ENCODE peak calls at places on chromosomes 12 and 14, in four cellular contexts. A is astrocyte, M is kidney epithelial cell, Z is left ventricle myocardium inferior. U is an unnamed sample. For H3K27me3, the result is how much of the 10 kb centered on the place peaks cover.

GRCh38 chr12:52682938-52683574 is 2.8 kb upstream of the KRT1 start:
- DNase-seq in Z (no peak), A (no peak), M (no peak), U (peak)

GRCh38 chr14:72169521-72169920 is 237.3 kb downstream of the RGS6 start:
- DNase-seq in Z (no peak), A (no peak), M (no peak), U (peak)

GRCh38 chr12:570949-571794 is 92.1 kb downstream of the NINJ2 start:
- DNase-seq in M (no peak), A (peak), Z (peak), U (peak)

GRCh38 chr12:113559466-113559865 is 87.8 kb upstream of the LHX5 start:
- DNase-seq in Z (no peak), M (no peak), A (no peak), U (no peak)

GRCh38 chr14:74038015-74038859 is 19.1 kb downstream of the BBOF1 start:
- DNase-seq in Z (no peak), M (no peak), A (peak), U (no peak)

GRCh38 chr12:104508752-104509446 is 52.2 kb downstream of the CHST11 start:
- DNase-seq in A (no peak), Z (no peak), M (no peak), U (no peak)

GRCh38 chr12:75894965-75895754 is 136.4 kb downstream of the PHLDA1 start:
- DNase-seq in Z (no peak), A (no peak), M (no peak), U (no peak)

GRCh38 chr14:67269338-67270060 is 28.3 kb downstream of the PALS1 start:
- DNase-seq in Z (no peak), A (peak), M (peak), U (no peak)

GRCh38 chr14:28751467-28752058 is 15.0 kb upstream of the FOXG1 start:
- DNase-seq in M (no peak), Z (no peak), A (peak), U (peak)

GRCh38 chr14:104136472-104137296 is 1.7 kb upstream of the KIF26A start:
- DNase-seq in Z (peak), M (no peak), A (no peak), U (no peak)

GRCh38 chr12:53098354-53098981 is 1.0 kb downstream of the IGFBP6 start:
- DNase-seq in Z (peak), A (peak), M (no peak), U (no peak)

GRCh38 chr12:105554223-105554678 is 223.8 kb downstream of the C12orf75 start:
- DNase-seq in Z (no peak), M (no peak), A (peak), U (no peak)

GRCh38 chr14:74521756-74522155 is 28.2 kb downstream of the ISCA2 start:
- DNase-seq in A (no peak), Z (no peak), M (no peak), U (no peak)

GRCh38 chr12:47820631-47821345 is 1.1 kb upstream of the HDAC7 start:
- DNase-seq in Z (peak), M (peak), A (peak), U (peak)

GRCh38 chr12:27864521-27864920 is 84.5 kb upstream of the MANSC4 start:
- DNase-seq in Z (no peak), M (no peak), A (no peak), U (no peak)

GRCh38 chr14:34981743-34982420 is 910 bp upstream of the SRP54 start:
- DNase-seq in M (no peak), A (peak), Z (no peak), U (peak)

GRCh38 chr12:96261557-96261956 is 67.4 kb downstream of the ELK3 start:
- DNase-seq in A (no peak), M (no peak), Z (no peak), U (no peak)

GRCh38 chr14:77988966-77989365 is 181.2 kb upstream of the NRXN3 start:
- DNase-seq in A (peak), M (peak), Z (peak), U (no peak)

GRCh38 chr12:1306096-1306495 is 288.3 kb downstream of the FBXL14 start:
- DNase-seq in Z (no peak), A (no peak), M (no peak), U (no peak)

GRCh38 chr12:62466018-62466595 is 519 bp upstream of the MON2 start:
- DNase-seq in M (no peak), Z (no peak), A (peak), U (peak)

GRCh38 chr12:125143491-125143890 is 78.3 kb downstream of the AACS start:
- DNase-seq in Z (peak), M (no peak), A (peak), U (no peak)

GRCh38 chr14:78278464-78278863 is 108.3 kb downstream of the NRXN3 start:
- DNase-seq in Z (no peak), A (no peak), M (no peak), U (no peak)

GRCh38 chr12:48007206-48007605 is 2.9 kb upstream of the COL2A1 start:
- DNase-seq in M (no peak), Z (no peak), A (no peak), U (no peak)

GRCh38 chr12:48037267-48037915 is 33.1 kb upstream of the COL2A1 start:
- DNase-seq in Z (no peak), A (peak), M (peak), U (no peak)

GRCh38 chr12:2893007-2893406 is 2.3 kb downstream of the TULP3 start:
- DNase-seq in Z (no peak), A (peak), M (peak), U (no peak)

GRCh38 chr12:4572670-4573069 is 10.7 kb downstream of the DYRK4 start:
- DNase-seq in Z (no peak), M (no peak), A (no peak), U (no peak)

GRCh38 chr12:1882405-1882804 is 36.0 kb downstream of the CACNA2D4 start:
- DNase-seq in A (no peak), M (no peak), Z (no peak), U (no peak)

GRCh38 chr12:121800694-121801600 is 2.9 kb upstream of the SETD1B start:
- DNase-seq in M (no peak), A (peak), Z (peak), U (peak)

GRCh38 chr14:74964787-74965769 is 9.7 kb upstream of the PGF start:
- DNase-seq in A (peak), Z (no peak), M (no peak), U (no peak)

GRCh38 chr14:33348510-33348909 is 409.8 kb downstream of the NPAS3 start:
- DNase-seq in M (no peak), A (no peak), Z (no peak), U (peak)

GRCh38 chr14:78612666-78613065 is 442.5 kb downstream of the NRXN3 start:
- DNase-seq in Z (no peak), A (peak), M (no peak), U (no peak)

GRCh38 chr12:98438826-98439225 is 76.6 kb upstream of the TMPO start:
- DNase-seq in Z (no peak), M (no peak), A (no peak), U (no peak)

GRCh38 chr12:119239040-119239439 is 60.3 kb downstream of the HSPB8 start:
- DNase-seq in A (no peak), Z (no peak), M (no peak), U (no peak)

GRCh38 chr14:28102814-28103213 is 663.8 kb upstream of the FOXG1 start:
- DNase-seq in M (peak), A (peak), Z (no peak), U (no peak)

GRCh38 chr14:23518716-23519115 is 32.8 kb downstream of the ZFHX2 start:
- DNase-seq in M (no peak), Z (no peak), A (no peak), U (no peak)

GRCh38 chr14:64507376-64508156 is 3.0 kb downstream of the ZBTB1 start:
- DNase-seq in Z (no peak), M (no peak), A (peak), U (no peak)

GRCh38 chr12:124165695-124166094 is 129.2 kb upstream of the RFLNA start:
- DNase-seq in A (no peak), Z (no peak), M (no peak), U (no peak)

GRCh38 chr12:12612403-12612802 is 727 bp downstream of the CREBL2 start:
- DNase-seq in M (peak), A (peak), Z (no peak), U (no peak)

GRCh38 chr14:61466249-61466904 is 145.0 kb downstream of the PRKCH start:
- DNase-seq in M (peak), A (peak), Z (peak), U (peak)

GRCh38 chr14:94897583-94897982 is 127.7 kb upstream of the GSC start:
- DNase-seq in M (no peak), Z (no peak), A (no peak), U (no peak)
- H3K27me3 ChIP-seq in M (under half), Z (half or more), A (under half), U (under half)

GRCh38 chr12:49297695-49298060 is 2.7 kb downstream of the PRPH start:
- DNase-seq in Z (no peak), A (no peak), M (no peak), U (no peak)
- H3K27me3 ChIP-seq in Z (half or more), A (half or more), M (half or more), U (under half)

DNA sequence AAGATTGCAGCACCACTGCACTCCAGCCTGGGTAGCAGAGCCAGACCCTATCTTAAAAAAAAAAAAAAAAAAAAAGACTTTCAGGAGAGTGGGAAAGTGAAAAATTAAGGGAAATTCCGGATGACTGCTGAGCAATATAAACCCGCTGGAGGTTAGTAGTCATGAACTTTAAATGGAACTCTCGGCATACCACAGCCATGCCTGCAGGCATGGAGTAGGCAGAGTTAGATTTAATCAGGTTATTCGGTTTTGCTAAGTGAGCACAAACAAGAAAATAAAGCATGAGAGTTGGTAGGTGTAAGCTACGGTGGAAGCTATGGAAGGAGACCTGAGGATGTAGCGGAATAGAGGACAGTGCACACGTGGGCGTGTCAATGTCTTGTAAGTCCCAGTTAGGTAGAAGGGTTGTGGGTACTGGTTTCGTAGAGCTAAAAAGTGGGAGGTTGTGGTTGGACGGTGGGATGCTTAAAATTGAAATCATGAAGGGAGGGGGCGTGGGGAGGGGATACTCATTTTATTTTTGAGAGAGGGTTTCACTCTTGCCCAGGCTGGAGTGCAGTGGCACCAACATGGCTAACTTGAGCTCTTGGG is 11.8 kb upstream of the TUBA1C start:
- DNase-seq in Z (no peak), A (peak), M (no peak), U (no peak)
- H3K27me3 ChIP-seq in Z (under half), A (under half), M (under half), U (under half)

GRCh38 chr12:112149596-112149995 is 24.2 kb downstream of the TRAFD1 start:
- DNase-seq in Z (no peak), M (peak), A (no peak), U (peak)
- H3K27me3 ChIP-seq in Z (under half), M (under half), A (under half), U (under half)

DNA sequence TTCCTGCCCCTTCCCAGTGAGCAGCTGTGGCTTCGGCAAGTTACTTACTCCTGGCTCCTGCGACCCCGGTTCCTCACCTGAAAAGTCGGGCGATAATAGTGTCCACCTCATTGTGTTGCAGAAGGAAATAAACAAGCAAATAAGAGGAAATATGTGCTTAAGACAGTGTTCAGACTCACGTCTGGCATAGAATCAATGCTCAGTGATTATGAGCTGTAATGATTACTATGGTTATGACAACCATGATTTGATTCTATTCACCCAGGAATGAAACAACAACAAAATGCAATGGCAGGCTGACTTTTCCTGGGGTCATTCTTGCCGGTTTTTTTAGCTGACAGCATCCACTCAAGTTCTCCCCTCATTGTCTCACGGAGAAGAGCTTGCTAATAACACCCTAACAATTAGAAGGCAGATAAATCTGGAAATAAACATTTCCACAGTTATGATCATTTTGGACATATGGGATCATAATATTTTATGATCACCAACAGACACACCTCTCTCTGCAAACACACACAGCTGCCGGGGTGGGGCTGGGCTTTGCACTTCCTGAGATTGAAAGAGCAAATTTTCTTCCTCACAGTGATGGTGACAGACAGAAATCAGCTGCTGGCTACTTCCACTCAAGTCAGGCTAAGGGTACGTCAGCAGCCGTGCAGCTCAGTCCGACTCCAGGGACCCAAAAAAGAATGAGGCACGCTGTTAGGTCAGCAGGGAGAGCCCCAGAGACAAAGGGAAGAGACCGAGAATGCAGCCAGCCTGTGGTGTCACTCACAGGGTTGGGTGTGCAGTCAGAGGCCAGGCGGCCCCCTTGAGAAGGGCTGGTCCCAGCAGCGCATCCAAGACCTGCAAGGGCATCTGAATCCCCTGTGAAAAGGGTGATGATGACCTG is 158.0 kb downstream of the RIMBP2 start:
- DNase-seq in A (no peak), Z (no peak), M (no peak), U (no peak)
- H3K27me3 ChIP-seq in A (under half), Z (half or more), M (under half), U (under half)

GRCh38 chr14:56841611-56842010 is 31.3 kb upstream of the OTX2 start:
- DNase-seq in Z (no peak), A (no peak), M (no peak), U (no peak)
- H3K27me3 ChIP-seq in Z (half or more), A (under half), M (under half), U (under half)